ENCODE peak calls at places on chromosomes 7 and 10, in eight cellular contexts. D, J, G, M, R, T, A and B are unnamed samples.

GRCh38 chr7:84941291-84941690 is 245.6 kb downstream of the SEMA3D start:
- DNase-seq in D (no peak), J (peak; percentile 19), G (no peak), M (no peak), R (no peak), T (no peak), A (no peak), B (no peak)

GRCh38 chr7:45407730-45408406 is 166.3 kb upstream of the ADCY1 start:
- DNase-seq in D (no peak), J (no peak), G (no peak), M (no peak), R (no peak), T (no peak), A (peak; percentile 61), B (no peak)

GRCh38 chr10:111840546-111840945 is 343.0 kb downstream of the GPAM start:
- DNase-seq in D (no peak), J (no peak), G (no peak), M (no peak), R (no peak), T (no peak), A (no peak), B (no peak)

GRCh38 chr10:60162631-60163030 is 227.0 kb downstream of the ANK3 start:
- DNase-seq in D (no peak), J (no peak), G (no peak), M (no peak), R (no peak), T (no peak), A (no peak), B (no peak)

GRCh38 chr7:95004618-95005282 is 97.4 kb downstream of the PPP1R9A start:
- DNase-seq in D (no peak), J (no peak), G (no peak), M (no peak), R (no peak), T (no peak), A (no peak), B (no peak)

GRCh38 chr10:69567920-69568319 is 5.3 kb downstream of the NEUROG3 start:
- DNase-seq in D (peak; percentile 27), J (peak; percentile 77), G (no peak), M (no peak), R (no peak), T (no peak), A (peak; percentile 87), B (no peak)

GRCh38 chr7:122629412-122629953 is 69.4 kb downstream of the RNF133 start:
- DNase-seq in D (no peak), J (no peak), G (no peak), M (no peak), R (no peak), T (no peak), A (no peak), B (no peak)

GRCh38 chr7:132919776-132920175 is 162.1 kb downstream of the CHCHD3 start:
- DNase-seq in D (no peak), J (no peak), G (no peak), M (no peak), R (no peak), T (no peak), A (no peak), B (no peak)

GRCh38 chr10:115093776-115094361 is 704 bp downstream of the ATRNL1 start:
- DNase-seq in D (no peak), J (peak; percentile 16), G (no peak), M (no peak), R (no peak), T (no peak), A (peak; percentile 23), B (no peak)

GRCh38 chr10:6409982-6410694 is 169.9 kb downstream of the PRKCQ start:
- DNase-seq in D (no peak), J (peak; percentile 83), G (no peak), M (no peak), R (peak; percentile 13), T (peak; percentile 51), A (no peak), B (no peak)

GRCh38 chr7:125899577-125899976 is 970.0 kb upstream of the POT1 start:
- DNase-seq in D (no peak), J (no peak), G (no peak), M (no peak), R (no peak), T (no peak), A (no peak), B (no peak)

GRCh38 chr7:47847207-47847606 is 101.1 kb downstream of the PKD1L1 start:
- DNase-seq in D (no peak), J (no peak), G (no peak), M (no peak), R (no peak), T (no peak), A (no peak), B (no peak)

GRCh38 chr7:29641651-29642050 is 78.0 kb downstream of the PRR15 start:
- DNase-seq in D (no peak), J (no peak), G (no peak), M (no peak), R (no peak), T (no peak), A (no peak), B (no peak)

GRCh38 chr10:36181421-36181820 is 539.3 kb upstream of the FZD8 start:
- DNase-seq in D (no peak), J (no peak), G (peak; percentile 46), M (no peak), R (no peak), T (no peak), A (no peak), B (no peak)

GRCh38 chr7:39735903-39736302 is 112.5 kb downstream of the RALA start:
- DNase-seq in D (no peak), J (peak; percentile 58), G (no peak), M (no peak), R (no peak), T (no peak), A (no peak), B (no peak)

GRCh38 chr7:155836216-155837125 is 24.2 kb upstream of the SHH start:
- DNase-seq in D (no peak), J (no peak), G (no peak), M (no peak), R (no peak), T (no peak), A (no peak), B (no peak)

GRCh38 chr7:149821191-149822148 is 16.7 kb upstream of the ZNF862 start:
- DNase-seq in D (no peak), J (no peak), G (no peak), M (no peak), R (no peak), T (peak; percentile 62), A (no peak), B (no peak)

GRCh38 chr10:115026041-115026779 is 67.0 kb upstream of the ATRNL1 start:
- DNase-seq in D (no peak), J (no peak), G (no peak), M (no peak), R (no peak), T (no peak), A (no peak), B (no peak)

GRCh38 chr7:30093351-30094019 is 41.3 kb upstream of the MTURN start:
- DNase-seq in D (no peak), J (peak; percentile 43), G (peak; percentile 35), M (no peak), R (no peak), T (no peak), A (no peak), B (no peak)

GRCh38 chr10:15462253-15462885 is 91.3 kb upstream of the FAM171A1 start:
- DNase-seq in D (no peak), J (peak; percentile 18), G (no peak), M (no peak), R (no peak), T (no peak), A (no peak), B (peak; percentile 0)

GRCh38 chr7:49839863-49840262 is 66.4 kb downstream of the VWC2 start:
- DNase-seq in D (no peak), J (no peak), G (no peak), M (no peak), R (no peak), T (no peak), A (no peak), B (no peak)

GRCh38 chr7:37068902-37069301 is 344.6 kb upstream of the AOAH start:
- DNase-seq in D (no peak), J (no peak), G (no peak), M (no peak), R (no peak), T (no peak), A (no peak), B (no peak)

GRCh38 chr10:32054087-32054486 is 2.1 kb downstream of the KIF5B start:
- DNase-seq in D (no peak), J (peak; percentile 72), G (peak; percentile 43), M (no peak), R (no peak), T (peak; percentile 43), A (no peak), B (no peak)

GRCh38 chr10:101694056-101694673 is 805 bp downstream of the FBXW4 start:
- DNase-seq in D (no peak), J (peak; percentile 55), G (no peak), M (peak; percentile 64), R (peak; percentile 52), T (peak; percentile 46), A (peak; percentile 65), B (peak; percentile 26)

GRCh38 chr7:99601656-99602310 is 3.7 kb downstream of the TMEM225B start:
- DNase-seq in D (no peak), J (no peak), G (no peak), M (no peak), R (no peak), T (no peak), A (no peak), B (no peak)

GRCh38 chr10:86388119-86388704 is 21.6 kb upstream of the GRID1 start:
- DNase-seq in D (no peak), J (no peak), G (no peak), M (no peak), R (no peak), T (no peak), A (no peak), B (no peak)

GRCh38 chr7:110857106-110857505 is 233.8 kb upstream of the LRRN3 start:
- DNase-seq in D (no peak), J (no peak), G (no peak), M (no peak), R (no peak), T (no peak), A (no peak), B (no peak)

GRCh38 chr10:122468923-122469781 is 7.8 kb downstream of the HTRA1 start:
- DNase-seq in D (peak; percentile 67), J (peak; percentile 97), G (peak; percentile 98), M (no peak), R (no peak), T (no peak), A (no peak), B (peak; percentile 98)

GRCh38 chr7:105759670-105760548 is 116.5 kb downstream of the ATXN7L1 start:
- DNase-seq in D (peak; percentile 59), J (peak; percentile 79), G (peak; percentile 34), M (no peak), R (no peak), T (no peak), A (peak; percentile 36), B (no peak)

GRCh38 chr7:82729172-82730030 is 285.8 kb upstream of the CACNA2D1 start:
- DNase-seq in D (no peak), J (peak; percentile 76), G (no peak), M (no peak), R (no peak), T (no peak), A (peak; percentile 42), B (no peak)

GRCh38 chr10:76035728-76036409 is 604.4 kb downstream of the LRMDA start:
- DNase-seq in D (no peak), J (no peak), G (no peak), M (no peak), R (no peak), T (no peak), A (peak; percentile 17), B (no peak)

GRCh38 chr10:63700209-63700934 is 179.2 kb downstream of the REEP3 start:
- DNase-seq in D (peak; percentile 59), J (peak; percentile 98), G (peak; percentile 95), M (no peak), R (no peak), T (no peak), A (no peak), B (peak; percentile 95)

GRCh38 chr7:149552778-149553177 is 55.2 kb upstream of the ZNF746 start:
- DNase-seq in D (no peak), J (no peak), G (no peak), M (no peak), R (no peak), T (no peak), A (no peak), B (no peak)

GRCh38 chr10:97428572-97428981 is 2.6 kb downstream of the PGAM1 start:
- DNase-seq in D (no peak), J (peak; percentile 36), G (no peak), M (no peak), R (no peak), T (no peak), A (no peak), B (no peak)